ENCODE peak calls at places on chromosome 18, in seven cellular contexts. D is SK-N-SH, S is endothelial cell of umbilical vein, G is mesenchymal stem cell, B is H9, E is fibroblast of lung, V is A549. Q is an unnamed sample.

GRCh38 chr18:65073060-65073550 is 677.7 kb upstream of the CDH7 start:
- DNase-seq in B (no peak), S (no peak), G (no peak), E (no peak), D (no peak), V (no peak), Q (no peak)

GRCh38 chr18:13379062-13379800 is 160.7 kb downstream of the LDLRAD4 start:
- DNase-seq in G (no peak), S (no peak), D (no peak), E (no peak), V (no peak), B (no peak), Q (no peak)

GRCh38 chr18:13614318-13614643 is 112.1 kb downstream of the FAM210A start:
- DNase-seq in S (no peak), D (no peak), G (no peak), B (no peak), E (no peak), V (no peak), Q (no peak)

GRCh38 chr18:13112982-13113381 is 105.6 kb upstream of the LDLRAD4 start:
- DNase-seq in S (peak), B (peak), G (peak), V (no peak), E (peak), D (peak), Q (peak)

GRCh38 chr18:30432349-30432748 is 610.2 kb downstream of the DSC3 start:
- DNase-seq in G (no peak), S (no peak), E (no peak), D (no peak), B (no peak), V (no peak), Q (no peak)

GRCh38 chr18:13222371-13223281 is 4.1 kb downstream of the LDLRAD4 start:
- DNase-seq in S (no peak), D (peak), G (peak), V (no peak), E (peak), B (no peak), Q (no peak)

GRCh38 chr18:69186162-69186561 is 214.5 kb upstream of the DOK6 start:
- DNase-seq in G (no peak), B (no peak), E (no peak), V (no peak), S (no peak), D (no peak), Q (no peak)

GRCh38 chr18:69878534-69878933 is 69.1 kb downstream of the CD226 start:
- DNase-seq in D (no peak), E (no peak), B (no peak), V (no peak), G (no peak), S (no peak), Q (no peak)

GRCh38 chr18:70148539-70148938 is 56.9 kb downstream of the RTTN start:
- DNase-seq in B (no peak), D (peak), E (no peak), V (no peak), S (no peak), G (no peak), Q (no peak)

GRCh38 chr18:74616494-74616893 is 18.8 kb downstream of the ZNF407 start:
- DNase-seq in V (no peak), B (no peak), S (no peak), D (no peak), G (no peak), E (no peak), Q (no peak)
- H3K4me2 ChIP-seq in V (no peak), B (no peak), S (no peak), D (no peak), G (no peak), E (no peak), Q (no peak)

DNA sequence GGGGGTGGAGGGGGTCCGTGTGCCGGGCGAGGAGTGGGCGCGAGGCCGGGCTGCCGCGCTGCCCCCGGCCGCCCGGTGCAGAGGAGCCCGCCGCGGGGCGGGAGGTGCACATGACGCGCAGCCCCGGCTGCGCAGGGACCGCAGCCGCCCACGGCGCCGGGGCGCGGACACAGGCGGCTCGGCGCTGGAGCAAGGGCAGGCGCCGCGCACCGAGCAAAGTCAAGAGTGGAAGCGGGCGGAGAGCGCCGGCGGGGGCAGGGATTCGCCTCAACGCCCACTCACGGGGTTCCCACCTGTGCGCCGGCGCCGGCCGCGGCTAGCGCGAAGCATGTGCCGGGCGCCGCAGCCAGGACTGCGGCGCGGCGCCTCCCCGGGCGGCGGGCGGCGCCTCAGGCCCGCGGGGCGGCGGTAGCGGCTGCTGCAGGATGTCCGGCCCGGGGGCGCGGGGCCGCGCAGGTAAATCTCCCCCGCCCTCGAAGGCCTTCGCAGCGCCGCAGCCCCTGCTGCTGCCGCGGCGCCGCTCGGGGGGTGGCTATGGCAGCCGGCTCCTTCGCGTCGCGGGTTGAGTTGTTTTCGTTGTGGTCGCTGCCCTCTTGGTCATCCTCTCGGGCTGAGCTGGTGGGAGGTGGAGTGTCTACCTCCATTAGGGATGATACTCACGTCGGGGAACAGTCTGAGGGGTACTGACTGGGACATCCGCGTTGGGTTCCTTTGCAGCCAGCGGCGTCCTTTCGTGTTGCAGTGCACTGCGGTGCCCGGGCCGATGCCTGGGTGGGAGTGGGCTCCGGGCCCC is 216.3 kb upstream of the DTNA start:
- DNase-seq in S (peak), G (peak), V (no peak), D (peak), E (peak), B (peak), Q (no peak)
- H3K4me2 ChIP-seq in S (peak), G (peak), V (peak), D (peak), E (peak), B (peak), Q (no peak)

GRCh38 chr18:36460324-36460850 is 162.9 kb downstream of the FHOD3 start:
- DNase-seq in E (no peak), G (no peak), B (no peak), D (no peak), V (no peak), S (no peak), Q (no peak)
- H3K4me2 ChIP-seq in E (no peak), G (no peak), B (no peak), D (no peak), V (no peak), S (no peak), Q (no peak)

GRCh38 chr18:36839835-36840234 is 10.9 kb downstream of the KIAA1328 start:
- DNase-seq in G (no peak), S (no peak), D (no peak), B (no peak), E (no peak), V (no peak), Q (no peak)
- H3K4me2 ChIP-seq in G (no peak), S (no peak), D (no peak), B (no peak), E (no peak), V (no peak), Q (no peak)

GRCh38 chr18:46067431-46068007 is 4.5 kb downstream of the PSTPIP2 start:
- DNase-seq in S (peak), E (peak), D (no peak), V (no peak), G (peak), B (no peak), Q (no peak)
- H3K4me2 ChIP-seq in S (no peak), E (no peak), D (no peak), V (no peak), G (no peak), B (no peak), Q (no peak)

GRCh38 chr18:26971327-26971918 is 105.9 kb upstream of the AQP4 start:
- DNase-seq in V (no peak), B (peak), G (no peak), D (no peak), E (peak), S (no peak), Q (no peak)
- H3K4me2 ChIP-seq in V (no peak), B (no peak), G (no peak), D (no peak), E (no peak), S (no peak), Q (no peak)

DNA sequence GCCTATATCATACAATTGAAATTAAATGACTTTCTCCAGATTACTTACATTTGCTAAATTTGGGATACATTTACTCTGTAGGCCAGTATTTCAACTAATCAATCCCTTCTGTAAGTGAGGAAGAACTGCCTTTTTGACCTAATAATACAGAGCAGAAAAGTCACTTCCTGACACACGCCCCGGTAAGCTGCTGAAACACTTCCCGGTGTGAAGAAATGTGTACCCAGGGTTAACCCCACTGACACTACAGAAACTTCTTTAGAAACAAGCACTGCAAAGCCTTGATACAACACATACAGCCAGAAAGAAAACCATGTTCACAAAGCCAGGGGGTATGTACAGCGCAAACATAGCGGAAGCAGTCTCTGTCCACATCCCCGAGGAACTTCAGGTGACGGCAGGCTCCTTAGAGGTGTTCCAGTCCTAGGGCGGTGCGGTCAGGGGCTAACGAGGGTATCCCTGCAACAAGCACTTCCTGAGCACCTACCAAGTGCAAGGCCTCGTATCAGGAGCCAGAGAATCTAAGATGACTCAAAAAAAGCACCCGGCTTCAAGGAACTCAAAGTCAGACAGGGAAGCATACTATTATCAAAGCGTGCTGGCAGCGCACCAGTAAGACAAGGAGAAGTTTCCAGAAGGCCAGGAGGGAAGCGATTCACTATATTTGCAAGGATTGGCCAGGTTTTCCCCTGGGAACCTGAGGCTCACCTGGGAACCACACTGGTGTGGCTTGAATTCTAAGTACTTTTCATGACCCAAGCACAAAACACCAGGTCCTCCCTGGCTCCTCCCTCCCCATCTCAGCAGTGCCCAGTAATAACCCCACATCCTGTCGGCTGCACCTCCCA is 46.6 kb downstream of the ZNF516 start:
- DNase-seq in B (no peak), E (peak), D (no peak), S (no peak), G (peak), V (no peak), Q (no peak)
- H3K4me2 ChIP-seq in B (no peak), E (no peak), D (no peak), S (peak), G (no peak), V (no peak), Q (no peak)

GRCh38 chr18:44698518-44698917 is 17.8 kb downstream of the SETBP1 start:
- DNase-seq in D (no peak), V (no peak), S (no peak), G (no peak), B (no peak), E (no peak), Q (no peak)

GRCh38 chr18:44702594-44702993 is 21.9 kb downstream of the SETBP1 start:
- DNase-seq in B (no peak), G (no peak), D (no peak), V (no peak), E (no peak), S (no peak), Q (no peak)

GRCh38 chr18:44700652-44701051 is 20.0 kb downstream of the SETBP1 start:
- DNase-seq in G (peak), V (no peak), S (no peak), E (peak), B (no peak), D (no peak), Q (no peak)

GRCh38 chr18:44699571-44700261 is 19.0 kb downstream of the SETBP1 start:
- DNase-seq in B (no peak), S (no peak), G (no peak), D (no peak), V (no peak), E (no peak), Q (no peak)

DNA sequence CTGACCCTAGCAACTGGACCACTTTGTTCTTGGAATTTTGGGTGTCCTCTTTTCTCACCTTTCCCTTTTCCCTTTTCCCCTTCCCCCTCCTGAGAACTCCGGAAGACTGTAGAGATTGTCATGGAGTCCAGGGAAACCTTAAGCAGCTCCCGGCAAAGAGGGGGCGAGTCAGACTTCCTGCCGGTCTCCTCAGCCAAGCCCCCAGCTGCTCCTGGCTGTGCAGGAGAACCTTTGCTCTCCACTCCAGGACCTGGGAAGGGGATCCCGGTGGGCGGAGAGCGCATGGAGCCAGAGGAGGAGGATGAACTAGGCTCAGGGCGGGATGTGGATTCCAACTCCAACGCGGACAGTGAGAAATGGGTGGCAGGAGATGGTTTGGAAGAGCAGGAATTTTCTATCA is 20.5 kb downstream of the SETBP1 start:
- DNase-seq in G (no peak), D (no peak), E (peak), V (no peak), B (no peak), S (no peak), Q (no peak)
- H3K4me2 ChIP-seq in G (no peak), D (peak), E (no peak), V (no peak), B (no peak), S (no peak), Q (no peak)

GRCh38 chr18:28526196-28526595 is 349.3 kb upstream of the CDH2 start:
- DNase-seq in G (no peak), B (no peak), S (no peak), E (no peak), V (no peak), D (no peak), Q (no peak)

GRCh38 chr18:28529644-28530043 is 352.7 kb upstream of the CDH2 start:
- DNase-seq in E (no peak), B (no peak), V (no peak), G (no peak), D (no peak), S (peak), Q (no peak)

GRCh38 chr18:28522250-28522649 is 345.3 kb upstream of the CDH2 start:
- DNase-seq in E (no peak), S (no peak), V (no peak), G (no peak), D (no peak), B (no peak), Q (no peak)

GRCh38 chr18:28523758-28524475 is 347.0 kb upstream of the CDH2 start:
- DNase-seq in V (no peak), B (no peak), G (no peak), E (no peak), D (no peak), S (no peak), Q (no peak)
- H3K4me2 ChIP-seq in V (no peak), B (no peak), G (no peak), E (no peak), D (no peak), S (no peak), Q (no peak)

DNA sequence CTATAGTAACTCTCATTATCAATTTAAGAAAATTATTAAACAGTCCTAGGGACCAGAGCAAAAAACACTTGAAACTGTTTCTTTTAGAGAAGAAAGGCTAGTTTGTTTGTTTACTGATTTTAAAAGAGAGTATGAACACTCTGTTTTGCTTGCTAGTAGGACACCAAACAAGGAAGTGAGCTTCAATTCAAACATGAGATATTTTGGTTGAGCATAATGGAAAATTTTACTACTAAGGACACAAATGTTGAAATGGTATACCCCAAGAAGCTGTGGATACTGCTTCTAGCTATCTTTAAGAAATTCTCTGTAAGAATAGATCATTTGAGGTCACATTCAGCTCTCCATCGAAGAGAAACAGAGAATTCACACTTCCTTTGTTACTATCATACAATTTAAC is 216.3 kb upstream of the SMAD7 start:
- DNase-seq in D (no peak), G (no peak), S (no peak), B (no peak), E (no peak), V (no peak), Q (no peak)
- H3K4me2 ChIP-seq in D (no peak), G (no peak), S (no peak), B (no peak), E (no peak), V (no peak), Q (no peak)

Q was measured in DND-41.